ENCODE peak calls at places on chromosomes 5 and 9, in nine cellular contexts. One of them, this sample, is unnamed.

GRCh38 chr9:125203259-125203658 is 2.9 kb downstream of the RABEPK start:
- DNase-seq in H9: no peak
- DNase-seq in NCI-H226: no peak
- DNase-seq in effector memory CD8-positive, alpha-beta T cell: no peak
- DNase-seq in stimulated activated CD8-positive, alpha-beta memory T cell treated with anti-CD3 and anti-CD28 coated beads, Interleukin-2, amount 100 ng/mL, for 1 hour: no peak
- DNase-seq in AG10803: peak
- DNase-seq in brain microvascular endothelial cell: no peak
- DNase-seq in activated CD4-positive, CD25-positive, alpha-beta regulatory T cell treated with anti-CD3 and anti-CD28 coated beads, Interleukin-2, amount 50 U/mL, for 72 hours: no peak
- DNase-seq in Calu3: no peak
- DNase-seq in this sample: no peak

GRCh38 chr5:65999061-65999723 is 72.8 kb downstream of the ERBIN start:
- DNase-seq in H9: no peak
- DNase-seq in NCI-H226: no peak
- DNase-seq in effector memory CD8-positive, alpha-beta T cell: no peak
- DNase-seq in stimulated activated CD8-positive, alpha-beta memory T cell treated with anti-CD3 and anti-CD28 coated beads, Interleukin-2, amount 100 ng/mL, for 1 hour: no peak
- DNase-seq in AG10803: no peak
- DNase-seq in brain microvascular endothelial cell: no peak
- DNase-seq in activated CD4-positive, CD25-positive, alpha-beta regulatory T cell treated with anti-CD3 and anti-CD28 coated beads, Interleukin-2, amount 50 U/mL, for 72 hours: no peak
- DNase-seq in Calu3: no peak
- DNase-seq in this sample: no peak

GRCh38 chr9:137070906-137071275 is 534 bp upstream of the SAPCD2 start:
- DNase-seq in H9: no peak
- DNase-seq in NCI-H226: no peak
- DNase-seq in effector memory CD8-positive, alpha-beta T cell: no peak
- DNase-seq in stimulated activated CD8-positive, alpha-beta memory T cell treated with anti-CD3 and anti-CD28 coated beads, Interleukin-2, amount 100 ng/mL, for 1 hour: no peak
- DNase-seq in AG10803: no peak
- DNase-seq in brain microvascular endothelial cell: no peak
- DNase-seq in activated CD4-positive, CD25-positive, alpha-beta regulatory T cell treated with anti-CD3 and anti-CD28 coated beads, Interleukin-2, amount 50 U/mL, for 72 hours: no peak
- DNase-seq in Calu3: no peak
- DNase-seq in this sample: no peak

GRCh38 chr9:136036050-136036449 is 59.0 kb downstream of the NACC2 start:
- DNase-seq in H9: no peak
- DNase-seq in NCI-H226: no peak
- DNase-seq in effector memory CD8-positive, alpha-beta T cell: no peak
- DNase-seq in stimulated activated CD8-positive, alpha-beta memory T cell treated with anti-CD3 and anti-CD28 coated beads, Interleukin-2, amount 100 ng/mL, for 1 hour: no peak
- DNase-seq in AG10803: no peak
- DNase-seq in brain microvascular endothelial cell: no peak
- DNase-seq in activated CD4-positive, CD25-positive, alpha-beta regulatory T cell treated with anti-CD3 and anti-CD28 coated beads, Interleukin-2, amount 50 U/mL, for 72 hours: no peak
- DNase-seq in Calu3: no peak
- DNase-seq in this sample: no peak

GRCh38 chr5:55222819-55223124 is 4.3 kb downstream of the MCIDAS start:
- DNase-seq in H9: no peak
- DNase-seq in NCI-H226: no peak
- DNase-seq in effector memory CD8-positive, alpha-beta T cell: no peak
- DNase-seq in stimulated activated CD8-positive, alpha-beta memory T cell treated with anti-CD3 and anti-CD28 coated beads, Interleukin-2, amount 100 ng/mL, for 1 hour: no peak
- DNase-seq in AG10803: no peak
- DNase-seq in brain microvascular endothelial cell: no peak
- DNase-seq in activated CD4-positive, CD25-positive, alpha-beta regulatory T cell treated with anti-CD3 and anti-CD28 coated beads, Interleukin-2, amount 50 U/mL, for 72 hours: no peak
- DNase-seq in Calu3: no peak
- DNase-seq in this sample: no peak

GRCh38 chr5:147512640-147513334 is 2.9 kb upstream of the DPYSL3 start:
- DNase-seq in H9: no peak
- DNase-seq in NCI-H226: no peak
- DNase-seq in effector memory CD8-positive, alpha-beta T cell: no peak
- DNase-seq in stimulated activated CD8-positive, alpha-beta memory T cell treated with anti-CD3 and anti-CD28 coated beads, Interleukin-2, amount 100 ng/mL, for 1 hour: no peak
- DNase-seq in AG10803: peak
- DNase-seq in brain microvascular endothelial cell: no peak
- DNase-seq in activated CD4-positive, CD25-positive, alpha-beta regulatory T cell treated with anti-CD3 and anti-CD28 coated beads, Interleukin-2, amount 50 U/mL, for 72 hours: no peak
- DNase-seq in Calu3: no peak
- DNase-seq in this sample: no peak

GRCh38 chr9:104075801-104076753 is 18.0 kb upstream of the SMC2 start:
- DNase-seq in H9: no peak
- DNase-seq in NCI-H226: peak
- DNase-seq in effector memory CD8-positive, alpha-beta T cell: no peak
- DNase-seq in stimulated activated CD8-positive, alpha-beta memory T cell treated with anti-CD3 and anti-CD28 coated beads, Interleukin-2, amount 100 ng/mL, for 1 hour: no peak
- DNase-seq in AG10803: peak
- DNase-seq in brain microvascular endothelial cell: peak
- DNase-seq in activated CD4-positive, CD25-positive, alpha-beta regulatory T cell treated with anti-CD3 and anti-CD28 coated beads, Interleukin-2, amount 50 U/mL, for 72 hours: no peak
- DNase-seq in Calu3: no peak
- DNase-seq in this sample: no peak

GRCh38 chr9:12935714-12936113 is 160.9 kb downstream of the LURAP1L start:
- DNase-seq in H9: no peak
- DNase-seq in NCI-H226: peak
- DNase-seq in effector memory CD8-positive, alpha-beta T cell: no peak
- DNase-seq in stimulated activated CD8-positive, alpha-beta memory T cell treated with anti-CD3 and anti-CD28 coated beads, Interleukin-2, amount 100 ng/mL, for 1 hour: no peak
- DNase-seq in AG10803: peak
- DNase-seq in brain microvascular endothelial cell: peak
- DNase-seq in activated CD4-positive, CD25-positive, alpha-beta regulatory T cell treated with anti-CD3 and anti-CD28 coated beads, Interleukin-2, amount 50 U/mL, for 72 hours: no peak
- DNase-seq in Calu3: no peak
- DNase-seq in this sample: no peak

GRCh38 chr5:58902765-58903164 is 319.9 kb downstream of the RAB3C start:
- DNase-seq in H9: no peak
- DNase-seq in NCI-H226: no peak
- DNase-seq in effector memory CD8-positive, alpha-beta T cell: no peak
- DNase-seq in stimulated activated CD8-positive, alpha-beta memory T cell treated with anti-CD3 and anti-CD28 coated beads, Interleukin-2, amount 100 ng/mL, for 1 hour: no peak
- DNase-seq in AG10803: no peak
- DNase-seq in brain microvascular endothelial cell: no peak
- DNase-seq in activated CD4-positive, CD25-positive, alpha-beta regulatory T cell treated with anti-CD3 and anti-CD28 coated beads, Interleukin-2, amount 50 U/mL, for 72 hours: no peak
- DNase-seq in Calu3: no peak
- DNase-seq in this sample: no peak

GRCh38 chr5:152549709-152550108 is 144.6 kb upstream of the NMUR2 start:
- DNase-seq in H9: no peak
- DNase-seq in NCI-H226: no peak
- DNase-seq in effector memory CD8-positive, alpha-beta T cell: no peak
- DNase-seq in stimulated activated CD8-positive, alpha-beta memory T cell treated with anti-CD3 and anti-CD28 coated beads, Interleukin-2, amount 100 ng/mL, for 1 hour: no peak
- DNase-seq in AG10803: no peak
- DNase-seq in brain microvascular endothelial cell: no peak
- DNase-seq in activated CD4-positive, CD25-positive, alpha-beta regulatory T cell treated with anti-CD3 and anti-CD28 coated beads, Interleukin-2, amount 50 U/mL, for 72 hours: no peak
- DNase-seq in Calu3: no peak
- DNase-seq in this sample: no peak

GRCh38 chr5:123129811-123130210 is 40.8 kb downstream of the PRDM6 start:
- DNase-seq in H9: no peak
- DNase-seq in NCI-H226: no peak
- DNase-seq in effector memory CD8-positive, alpha-beta T cell: no peak
- DNase-seq in stimulated activated CD8-positive, alpha-beta memory T cell treated with anti-CD3 and anti-CD28 coated beads, Interleukin-2, amount 100 ng/mL, for 1 hour: no peak
- DNase-seq in AG10803: no peak
- DNase-seq in brain microvascular endothelial cell: no peak
- DNase-seq in activated CD4-positive, CD25-positive, alpha-beta regulatory T cell treated with anti-CD3 and anti-CD28 coated beads, Interleukin-2, amount 50 U/mL, for 72 hours: no peak
- DNase-seq in Calu3: no peak
- DNase-seq in this sample: no peak

GRCh38 chr9:136175745-136176290 is 29.1 kb downstream of the LHX3 start:
- DNase-seq in H9: no peak
- DNase-seq in NCI-H226: no peak
- DNase-seq in effector memory CD8-positive, alpha-beta T cell: no peak
- DNase-seq in stimulated activated CD8-positive, alpha-beta memory T cell treated with anti-CD3 and anti-CD28 coated beads, Interleukin-2, amount 100 ng/mL, for 1 hour: no peak
- DNase-seq in AG10803: no peak
- DNase-seq in brain microvascular endothelial cell: no peak
- DNase-seq in activated CD4-positive, CD25-positive, alpha-beta regulatory T cell treated with anti-CD3 and anti-CD28 coated beads, Interleukin-2, amount 50 U/mL, for 72 hours: no peak
- DNase-seq in Calu3: no peak
- DNase-seq in this sample: no peak

GRCh38 chr9:134561427-134562145 is 80.0 kb upstream of the COL5A1 start:
- DNase-seq in H9: no peak
- DNase-seq in NCI-H226: no peak
- DNase-seq in effector memory CD8-positive, alpha-beta T cell: no peak
- DNase-seq in stimulated activated CD8-positive, alpha-beta memory T cell treated with anti-CD3 and anti-CD28 coated beads, Interleukin-2, amount 100 ng/mL, for 1 hour: no peak
- DNase-seq in AG10803: no peak
- DNase-seq in brain microvascular endothelial cell: no peak
- DNase-seq in activated CD4-positive, CD25-positive, alpha-beta regulatory T cell treated with anti-CD3 and anti-CD28 coated beads, Interleukin-2, amount 50 U/mL, for 72 hours: no peak
- DNase-seq in Calu3: no peak
- DNase-seq in this sample: no peak

GRCh38 chr9:20592673-20593072 is 29.6 kb downstream of the MLLT3 start:
- DNase-seq in H9: no peak
- DNase-seq in NCI-H226: peak
- DNase-seq in effector memory CD8-positive, alpha-beta T cell: no peak
- DNase-seq in stimulated activated CD8-positive, alpha-beta memory T cell treated with anti-CD3 and anti-CD28 coated beads, Interleukin-2, amount 100 ng/mL, for 1 hour: no peak
- DNase-seq in AG10803: peak
- DNase-seq in brain microvascular endothelial cell: no peak
- DNase-seq in activated CD4-positive, CD25-positive, alpha-beta regulatory T cell treated with anti-CD3 and anti-CD28 coated beads, Interleukin-2, amount 50 U/mL, for 72 hours: no peak
- DNase-seq in Calu3: no peak
- DNase-seq in this sample: no peak

GRCh38 chr5:40985501-40985900 is 76.2 kb downstream of the C7 start:
- DNase-seq in H9: no peak
- DNase-seq in NCI-H226: no peak
- DNase-seq in effector memory CD8-positive, alpha-beta T cell: no peak
- DNase-seq in stimulated activated CD8-positive, alpha-beta memory T cell treated with anti-CD3 and anti-CD28 coated beads, Interleukin-2, amount 100 ng/mL, for 1 hour: no peak
- DNase-seq in AG10803: no peak
- DNase-seq in brain microvascular endothelial cell: no peak
- DNase-seq in activated CD4-positive, CD25-positive, alpha-beta regulatory T cell treated with anti-CD3 and anti-CD28 coated beads, Interleukin-2, amount 50 U/mL, for 72 hours: no peak
- DNase-seq in Calu3: no peak
- DNase-seq in this sample: no peak

GRCh38 chr9:108041551-108041950 is 552.0 kb upstream of the KLF4 start:
- DNase-seq in H9: no peak
- DNase-seq in NCI-H226: peak
- DNase-seq in effector memory CD8-positive, alpha-beta T cell: no peak
- DNase-seq in stimulated activated CD8-positive, alpha-beta memory T cell treated with anti-CD3 and anti-CD28 coated beads, Interleukin-2, amount 100 ng/mL, for 1 hour: no peak
- DNase-seq in AG10803: peak
- DNase-seq in brain microvascular endothelial cell: peak
- DNase-seq in activated CD4-positive, CD25-positive, alpha-beta regulatory T cell treated with anti-CD3 and anti-CD28 coated beads, Interleukin-2, amount 50 U/mL, for 72 hours: no peak
- DNase-seq in Calu3: no peak
- DNase-seq in this sample: peak

GRCh38 chr5:123154857-123155467 is 65.9 kb downstream of the PRDM6 start:
- DNase-seq in H9: no peak
- DNase-seq in NCI-H226: no peak
- DNase-seq in effector memory CD8-positive, alpha-beta T cell: no peak
- DNase-seq in stimulated activated CD8-positive, alpha-beta memory T cell treated with anti-CD3 and anti-CD28 coated beads, Interleukin-2, amount 100 ng/mL, for 1 hour: no peak
- DNase-seq in AG10803: no peak
- DNase-seq in brain microvascular endothelial cell: no peak
- DNase-seq in activated CD4-positive, CD25-positive, alpha-beta regulatory T cell treated with anti-CD3 and anti-CD28 coated beads, Interleukin-2, amount 50 U/mL, for 72 hours: no peak
- DNase-seq in Calu3: no peak
- DNase-seq in this sample: no peak

GRCh38 chr5:34597034-34597433 is 59.1 kb upstream of the RAI14 start:
- DNase-seq in H9: no peak
- DNase-seq in NCI-H226: no peak
- DNase-seq in effector memory CD8-positive, alpha-beta T cell: no peak
- DNase-seq in stimulated activated CD8-positive, alpha-beta memory T cell treated with anti-CD3 and anti-CD28 coated beads, Interleukin-2, amount 100 ng/mL, for 1 hour: no peak
- DNase-seq in AG10803: peak
- DNase-seq in brain microvascular endothelial cell: no peak
- DNase-seq in activated CD4-positive, CD25-positive, alpha-beta regulatory T cell treated with anti-CD3 and anti-CD28 coated beads, Interleukin-2, amount 50 U/mL, for 72 hours: no peak
- DNase-seq in Calu3: no peak
- DNase-seq in this sample: no peak

GRCh38 chr9:123338710-123339665 is 17.0 kb upstream of the CRB2 start:
- DNase-seq in H9: no peak
- DNase-seq in NCI-H226: no peak
- DNase-seq in effector memory CD8-positive, alpha-beta T cell: peak
- DNase-seq in stimulated activated CD8-positive, alpha-beta memory T cell treated with anti-CD3 and anti-CD28 coated beads, Interleukin-2, amount 100 ng/mL, for 1 hour: no peak
- DNase-seq in AG10803: no peak
- DNase-seq in brain microvascular endothelial cell: peak
- DNase-seq in activated CD4-positive, CD25-positive, alpha-beta regulatory T cell treated with anti-CD3 and anti-CD28 coated beads, Interleukin-2, amount 50 U/mL, for 72 hours: peak
- DNase-seq in Calu3: no peak
- DNase-seq in this sample: no peak

GRCh38 chr9:128174062-128174461 is 14.0 kb downstream of the BBLN start:
- DNase-seq in H9: no peak
- DNase-seq in NCI-H226: no peak
- DNase-seq in effector memory CD8-positive, alpha-beta T cell: no peak
- DNase-seq in stimulated activated CD8-positive, alpha-beta memory T cell treated with anti-CD3 and anti-CD28 coated beads, Interleukin-2, amount 100 ng/mL, for 1 hour: no peak
- DNase-seq in AG10803: no peak
- DNase-seq in brain microvascular endothelial cell: no peak
- DNase-seq in activated CD4-positive, CD25-positive, alpha-beta regulatory T cell treated with anti-CD3 and anti-CD28 coated beads, Interleukin-2, amount 50 U/mL, for 72 hours: no peak
- DNase-seq in Calu3: no peak
- DNase-seq in this sample: no peak

GRCh38 chr5:148085934-148086333 is 22.2 kb downstream of the SPINK5 start:
- DNase-seq in H9: no peak
- DNase-seq in NCI-H226: no peak
- DNase-seq in effector memory CD8-positive, alpha-beta T cell: no peak
- DNase-seq in stimulated activated CD8-positive, alpha-beta memory T cell treated with anti-CD3 and anti-CD28 coated beads, Interleukin-2, amount 100 ng/mL, for 1 hour: no peak
- DNase-seq in AG10803: no peak
- DNase-seq in brain microvascular endothelial cell: no peak
- DNase-seq in activated CD4-positive, CD25-positive, alpha-beta regulatory T cell treated with anti-CD3 and anti-CD28 coated beads, Interleukin-2, amount 50 U/mL, for 72 hours: no peak
- DNase-seq in Calu3: no peak
- DNase-seq in this sample: no peak

GRCh38 chr5:175566697-175567096 is 88.3 kb downstream of the SFXN1 start:
- DNase-seq in H9: no peak
- DNase-seq in NCI-H226: no peak
- DNase-seq in effector memory CD8-positive, alpha-beta T cell: no peak
- DNase-seq in stimulated activated CD8-positive, alpha-beta memory T cell treated with anti-CD3 and anti-CD28 coated beads, Interleukin-2, amount 100 ng/mL, for 1 hour: no peak
- DNase-seq in AG10803: no peak
- DNase-seq in brain microvascular endothelial cell: no peak
- DNase-seq in activated CD4-positive, CD25-positive, alpha-beta regulatory T cell treated with anti-CD3 and anti-CD28 coated beads, Interleukin-2, amount 50 U/mL, for 72 hours: no peak
- DNase-seq in Calu3: no peak
- DNase-seq in this sample: no peak

GRCh38 chr9:14173730-14174129 is 140.2 kb downstream of the NFIB start:
- DNase-seq in H9: no peak
- DNase-seq in NCI-H226: no peak
- DNase-seq in effector memory CD8-positive, alpha-beta T cell: no peak
- DNase-seq in stimulated activated CD8-positive, alpha-beta memory T cell treated with anti-CD3 and anti-CD28 coated beads, Interleukin-2, amount 100 ng/mL, for 1 hour: no peak
- DNase-seq in AG10803: no peak
- DNase-seq in brain microvascular endothelial cell: no peak
- DNase-seq in activated CD4-positive, CD25-positive, alpha-beta regulatory T cell treated with anti-CD3 and anti-CD28 coated beads, Interleukin-2, amount 50 U/mL, for 72 hours: no peak
- DNase-seq in Calu3: no peak
- DNase-seq in this sample: no peak

GRCh38 chr5:6402939-6403338 is 24.6 kb upstream of the MED10 start:
- DNase-seq in H9: no peak
- DNase-seq in NCI-H226: no peak
- DNase-seq in effector memory CD8-positive, alpha-beta T cell: no peak
- DNase-seq in stimulated activated CD8-positive, alpha-beta memory T cell treated with anti-CD3 and anti-CD28 coated beads, Interleukin-2, amount 100 ng/mL, for 1 hour: no peak
- DNase-seq in AG10803: peak
- DNase-seq in brain microvascular endothelial cell: no peak
- DNase-seq in activated CD4-positive, CD25-positive, alpha-beta regulatory T cell treated with anti-CD3 and anti-CD28 coated beads, Interleukin-2, amount 50 U/mL, for 72 hours: no peak
- DNase-seq in Calu3: no peak
- DNase-seq in this sample: no peak

GRCh38 chr5:50501510-50502209 is 60.6 kb upstream of the EMB start:
- DNase-seq in H9: no peak
- DNase-seq in NCI-H226: no peak
- DNase-seq in effector memory CD8-positive, alpha-beta T cell: no peak
- DNase-seq in stimulated activated CD8-positive, alpha-beta memory T cell treated with anti-CD3 and anti-CD28 coated beads, Interleukin-2, amount 100 ng/mL, for 1 hour: no peak
- DNase-seq in AG10803: no peak
- DNase-seq in brain microvascular endothelial cell: no peak
- DNase-seq in activated CD4-positive, CD25-positive, alpha-beta regulatory T cell treated with anti-CD3 and anti-CD28 coated beads, Interleukin-2, amount 50 U/mL, for 72 hours: no peak
- DNase-seq in Calu3: no peak
- DNase-seq in this sample: no peak

GRCh38 chr5:31887556-31887955 is 248.6 kb downstream of the PDZD2 start:
- DNase-seq in H9: no peak
- DNase-seq in NCI-H226: no peak
- DNase-seq in effector memory CD8-positive, alpha-beta T cell: no peak
- DNase-seq in stimulated activated CD8-positive, alpha-beta memory T cell treated with anti-CD3 and anti-CD28 coated beads, Interleukin-2, amount 100 ng/mL, for 1 hour: no peak
- DNase-seq in AG10803: no peak
- DNase-seq in brain microvascular endothelial cell: no peak
- DNase-seq in activated CD4-positive, CD25-positive, alpha-beta regulatory T cell treated with anti-CD3 and anti-CD28 coated beads, Interleukin-2, amount 50 U/mL, for 72 hours: no peak
- DNase-seq in Calu3: no peak
- DNase-seq in this sample: no peak

GRCh38 chr5:129973716-129974426 is 69.6 kb downstream of the CHSY3 start:
- DNase-seq in H9: no peak
- DNase-seq in NCI-H226: peak
- DNase-seq in effector memory CD8-positive, alpha-beta T cell: no peak
- DNase-seq in stimulated activated CD8-positive, alpha-beta memory T cell treated with anti-CD3 and anti-CD28 coated beads, Interleukin-2, amount 100 ng/mL, for 1 hour: no peak
- DNase-seq in AG10803: peak
- DNase-seq in brain microvascular endothelial cell: peak
- DNase-seq in activated CD4-positive, CD25-positive, alpha-beta regulatory T cell treated with anti-CD3 and anti-CD28 coated beads, Interleukin-2, amount 50 U/mL, for 72 hours: no peak
- DNase-seq in Calu3: no peak
- DNase-seq in this sample: no peak

GRCh38 chr9:101716629-101717028 is 21.8 kb downstream of the GRIN3A start:
- DNase-seq in H9: no peak
- DNase-seq in NCI-H226: no peak
- DNase-seq in effector memory CD8-positive, alpha-beta T cell: no peak
- DNase-seq in stimulated activated CD8-positive, alpha-beta memory T cell treated with anti-CD3 and anti-CD28 coated beads, Interleukin-2, amount 100 ng/mL, for 1 hour: no peak
- DNase-seq in AG10803: no peak
- DNase-seq in brain microvascular endothelial cell: no peak
- DNase-seq in activated CD4-positive, CD25-positive, alpha-beta regulatory T cell treated with anti-CD3 and anti-CD28 coated beads, Interleukin-2, amount 50 U/mL, for 72 hours: no peak
- DNase-seq in Calu3: no peak
- DNase-seq in this sample: no peak

GRCh38 chr5:150738862-150739261 is 20.0 kb downstream of the DCTN4 start:
- DNase-seq in H9: no peak
- DNase-seq in NCI-H226: no peak
- DNase-seq in effector memory CD8-positive, alpha-beta T cell: no peak
- DNase-seq in stimulated activated CD8-positive, alpha-beta memory T cell treated with anti-CD3 and anti-CD28 coated beads, Interleukin-2, amount 100 ng/mL, for 1 hour: no peak
- DNase-seq in AG10803: no peak
- DNase-seq in brain microvascular endothelial cell: no peak
- DNase-seq in activated CD4-positive, CD25-positive, alpha-beta regulatory T cell treated with anti-CD3 and anti-CD28 coated beads, Interleukin-2, amount 50 U/mL, for 72 hours: no peak
- DNase-seq in Calu3: no peak
- DNase-seq in this sample: no peak

GRCh38 chr5:151123897-151124751 is 33.5 kb downstream of the ANXA6 start:
- DNase-seq in H9: no peak
- DNase-seq in NCI-H226: no peak
- DNase-seq in effector memory CD8-positive, alpha-beta T cell: no peak
- DNase-seq in stimulated activated CD8-positive, alpha-beta memory T cell treated with anti-CD3 and anti-CD28 coated beads, Interleukin-2, amount 100 ng/mL, for 1 hour: no peak
- DNase-seq in AG10803: peak
- DNase-seq in brain microvascular endothelial cell: peak
- DNase-seq in activated CD4-positive, CD25-positive, alpha-beta regulatory T cell treated with anti-CD3 and anti-CD28 coated beads, Interleukin-2, amount 50 U/mL, for 72 hours: no peak
- DNase-seq in Calu3: peak
- DNase-seq in this sample: peak

GRCh38 chr5:176320577-176320976 is 41.0 kb downstream of the KIAA1191 start:
- DNase-seq in H9: no peak
- DNase-seq in NCI-H226: no peak
- DNase-seq in effector memory CD8-positive, alpha-beta T cell: no peak
- DNase-seq in stimulated activated CD8-positive, alpha-beta memory T cell treated with anti-CD3 and anti-CD28 coated beads, Interleukin-2, amount 100 ng/mL, for 1 hour: no peak
- DNase-seq in AG10803: no peak
- DNase-seq in brain microvascular endothelial cell: no peak
- DNase-seq in activated CD4-positive, CD25-positive, alpha-beta regulatory T cell treated with anti-CD3 and anti-CD28 coated beads, Interleukin-2, amount 50 U/mL, for 72 hours: no peak
- DNase-seq in Calu3: no peak
- DNase-seq in this sample: no peak